ENCODE peak calls at places on chromosomes 5 and 9, in six cellular contexts. O, A, B, K, W and Y are unnamed samples.

GRCh38 chr5:83516962-83517750 is 45.6 kb downstream of the VCAN start:
- DNase-seq in A (no peak), K (no peak), B (no peak), O (no peak), W (no peak), Y (no peak)

GRCh38 chr5:468401-468800 is 25.4 kb downstream of the EXOC3 start:
- DNase-seq in O (no peak), W (peak), B (no peak), K (peak), A (peak), Y (peak)

GRCh38 chr5:96048763-96049162 is 87.1 kb upstream of the ELL2 start:
- DNase-seq in B (no peak), W (no peak), A (no peak), O (no peak), K (no peak), Y (no peak)

GRCh38 chr9:127937383-127938297 is at the start of gene DPM2:
- DNase-seq in W (peak), B (peak), K (peak), A (peak), O (peak), Y (no peak)

GRCh38 chr9:38309324-38310195 is 82.9 kb upstream of the ALDH1B1 start:
- DNase-seq in K (no peak), A (no peak), O (no peak), B (peak), W (no peak), Y (no peak)

GRCh38 chr5:106331415-106331814 is 1339.3 kb downstream of the EFNA5 start:
- DNase-seq in O (no peak), A (no peak), K (no peak), B (no peak), W (no peak), Y (no peak)

GRCh38 chr5:132775439-132776076 is 1.5 kb downstream of the SEPTIN8 start:
- DNase-seq in O (no peak), B (no peak), K (no peak), A (peak), W (no peak), Y (no peak)

GRCh38 chr5:147427784-147428401 is 82.0 kb downstream of the DPYSL3 start:
- DNase-seq in W (no peak), O (no peak), K (no peak), A (no peak), B (no peak), Y (no peak)

GRCh38 chr5:93062548-93062947 is 518.5 kb downstream of the NR2F1-AS1 start:
- DNase-seq in W (no peak), O (no peak), A (no peak), B (no peak), K (no peak), Y (no peak)

GRCh38 chr9:24846248-24846912 is 300.7 kb upstream of the IZUMO3 start:
- DNase-seq in W (no peak), O (no peak), B (no peak), A (no peak), K (no peak), Y (no peak)

GRCh38 chr9:134986957-134987356 is 69.2 kb upstream of the FCN1 start:
- DNase-seq in W (peak), A (peak), B (no peak), O (no peak), K (no peak), Y (peak)

GRCh38 chr5:83871533-83872380 is 151.1 kb upstream of the HAPLN1 start:
- DNase-seq in O (no peak), B (no peak), W (no peak), K (no peak), A (no peak), Y (no peak)

GRCh38 chr9:136363606-136364368 is at the start of gene DNLZ:
- DNase-seq in A (peak), O (peak), K (peak), W (peak), B (peak), Y (peak)

GRCh38 chr5:40021007-40021406 is 596.2 kb upstream of the DAB2 start:
- DNase-seq in W (no peak), B (no peak), O (no peak), K (no peak), A (no peak), Y (no peak)

GRCh38 chr5:80491296-80491695 is 3.4 kb downstream of the FAM151B start:
- DNase-seq in K (no peak), B (no peak), A (no peak), W (no peak), O (no peak), Y (no peak)

GRCh38 chr5:93723005-93723404 is 18.4 kb downstream of the POU5F2 start:
- DNase-seq in A (no peak), K (no peak), W (no peak), O (no peak), B (no peak), Y (no peak)

GRCh38 chr9:132243156-132244074 is 81.6 kb downstream of the NTNG2 start:
- DNase-seq in O (no peak), K (no peak), A (no peak), B (no peak), W (no peak), Y (no peak)

GRCh38 chr5:177429248-177430045 is 3.0 kb downstream of the GRK6 start:
- DNase-seq in K (peak), O (no peak), B (no peak), A (peak), W (peak), Y (no peak)

GRCh38 chr9:101274971-101275670 is 109.7 kb downstream of the BAAT start:
- DNase-seq in B (no peak), K (no peak), O (no peak), W (no peak), A (no peak), Y (no peak)

GRCh38 chr5:2276101-2276500 is 393.4 kb upstream of the IRX4 start:
- DNase-seq in K (no peak), A (peak), O (no peak), B (no peak), W (no peak), Y (no peak)

GRCh38 chr9:127796225-127796813 is 6.4 kb upstream of the FPGS start:
- DNase-seq in A (peak), B (no peak), O (no peak), W (no peak), K (no peak), Y (no peak)

GRCh38 chr5:119031905-119032304 is 39.0 kb upstream of the DMXL1 start:
- DNase-seq in O (peak), W (no peak), K (no peak), A (no peak), B (no peak), Y (no peak)

GRCh38 chr9:112279501-112279900 is 53.9 kb downstream of the PTBP3 start:
- DNase-seq in W (no peak), K (no peak), O (no peak), A (no peak), B (no peak), Y (no peak)

GRCh38 chr9:93340091-93340490 is 111.4 kb upstream of the FAM120A start:
- DNase-seq in A (no peak), B (no peak), W (no peak), K (no peak), O (no peak), Y (no peak)

GRCh38 chr5:39543335-39543734 is 118.6 kb upstream of the DAB2 start:
- DNase-seq in W (no peak), A (no peak), B (no peak), O (no peak), K (no peak), Y (no peak)

GRCh38 chr5:158878227-158878626 is 221.5 kb downstream of the EBF1 start:
- DNase-seq in A (no peak), W (no peak), B (no peak), K (no peak), O (no peak), Y (no peak)

GRCh38 chr5:17991775-17992174 is 357.5 kb downstream of the TAF11L14 start:
- DNase-seq in B (no peak), A (no peak), O (no peak), W (no peak), K (no peak), Y (no peak)

GRCh38 chr9:86500667-86501435 is 146.6 kb upstream of the TUT7 start:
- DNase-seq in K (no peak), A (no peak), B (no peak), O (no peak), W (no peak), Y (no peak)

GRCh38 chr5:72021651-72022357 is 85.5 kb upstream of the MAP1B start:
- DNase-seq in A (no peak), B (no peak), O (no peak), W (no peak), K (no peak), Y (no peak)

GRCh38 chr5:174311531-174312269 is 266.2 kb downstream of the NSG2 start:
- DNase-seq in B (peak), W (peak), K (peak), O (no peak), A (no peak), Y (no peak)

GRCh38 chr9:89339807-89340206 is 21.5 kb downstream of the SECISBP2 start:
- DNase-seq in O (no peak), K (no peak), A (no peak), B (no peak), W (no peak), Y (no peak)

GRCh38 chr5:80835128-80835527 is 125.0 kb upstream of the RASGRF2 start:
- DNase-seq in K (no peak), B (no peak), O (no peak), W (no peak), A (no peak), Y (no peak)

GRCh38 chr9:128884164-128884563 is 2.2 kb downstream of the LRRC8A start:
- DNase-seq in O (no peak), W (no peak), B (no peak), K (no peak), A (no peak), Y (no peak)

GRCh38 chr9:28927711-28928110 is 1354.4 kb upstream of the C9orf72 start:
- DNase-seq in K (no peak), B (no peak), W (no peak), A (no peak), O (no peak), Y (no peak)

GRCh38 chr9:129583308-129584038 is 37.4 kb downstream of the C9orf50 start:
- DNase-seq in O (no peak), B (no peak), K (no peak), W (no peak), A (no peak), Y (peak)

GRCh38 chr5:82793808-82794419 is 283.3 kb downstream of the TMEM167A start:
- DNase-seq in K (peak), B (peak), A (no peak), W (no peak), O (peak), Y (no peak)

GRCh38 chr9:127165096-127165495 is 42.7 kb upstream of the ANGPTL2 start:
- DNase-seq in K (no peak), O (no peak), B (no peak), W (no peak), A (peak), Y (no peak)

GRCh38 chr5:6623941-6624340 is 8.9 kb downstream of the NSUN2 start:
- DNase-seq in O (no peak), A (no peak), K (no peak), B (no peak), W (no peak), Y (no peak)
- TF ChIP-seq POLR2A in O (no peak), A (no peak), K (no peak), B (no peak), W (no peak), Y (no peak)

DNA sequence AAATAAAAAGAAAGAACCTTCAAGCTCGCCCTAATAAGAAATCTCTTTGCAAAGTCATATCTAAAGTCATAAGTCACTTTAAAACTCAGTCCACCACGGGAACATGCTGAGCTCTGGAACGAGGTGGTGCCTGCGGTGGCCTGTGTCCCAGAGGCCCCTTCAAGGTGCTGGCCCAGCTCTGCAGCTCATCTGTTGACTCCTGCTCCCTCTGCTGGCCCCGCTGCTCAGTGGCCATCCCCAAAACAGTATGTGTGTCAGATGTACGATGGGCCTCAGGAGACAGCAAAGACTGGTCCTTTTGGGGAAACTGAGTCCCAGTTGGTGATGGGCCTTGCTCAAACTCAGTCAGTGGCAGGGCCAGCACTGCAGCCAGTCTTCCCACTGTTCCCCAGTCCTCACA is 22.8 kb upstream of the FOXB2 start:
- DNase-seq in K (no peak), A (peak), W (no peak), O (no peak), B (peak), Y (no peak)
- TF ChIP-seq CTCF in K (peak), A (peak), W (no peak), O (peak), B (peak), Y (peak)

GRCh38 chr5:163567811-163568210 is 62.4 kb downstream of the MAT2B start:
- DNase-seq in B (no peak), A (no peak), K (no peak), W (no peak), O (no peak), Y (no peak)
- TF ChIP-seq POLR2AphosphoS5 in B (no peak), A (no peak), K (no peak), W (no peak), O (no peak), Y (no peak)

DNA sequence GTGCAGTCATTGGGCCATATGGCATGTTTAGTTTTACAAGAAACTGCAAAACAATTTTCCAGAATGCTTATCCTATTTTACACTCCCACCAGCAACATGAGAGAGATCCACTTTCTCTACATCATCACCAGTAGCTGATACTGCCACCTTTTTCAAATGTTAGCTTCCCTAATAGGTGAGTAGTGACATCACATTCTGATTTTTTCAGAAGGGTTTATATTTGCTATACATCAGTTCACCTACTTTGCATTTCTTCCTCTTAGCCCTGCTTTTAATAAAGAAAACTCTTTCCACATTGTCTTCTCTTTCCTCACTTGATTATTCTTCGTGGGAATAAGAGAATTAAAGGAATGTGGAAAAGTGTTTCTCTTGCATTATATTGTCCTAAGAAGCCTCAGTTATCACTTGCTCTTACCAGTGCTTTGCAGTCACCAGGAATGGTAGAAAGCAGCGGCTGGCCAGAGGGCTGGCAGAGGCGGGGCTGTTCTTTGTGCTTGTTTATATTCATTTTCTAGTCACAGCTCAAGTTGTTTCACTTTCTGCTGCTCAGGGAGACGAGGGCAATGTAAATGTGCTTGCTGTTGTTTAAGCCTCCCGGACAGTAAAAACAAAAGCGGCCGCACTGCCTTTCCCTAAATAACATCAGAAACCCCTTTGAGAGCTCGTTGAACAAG is 164.8 kb downstream of the HSD17B3 start:
- DNase-seq in K (peak), A (peak), B (no peak), O (no peak), W (no peak), Y (no peak)
- TF ChIP-seq POLR2A in K (no peak), A (no peak), B (no peak), O (no peak), W (no peak), Y (no peak)

GRCh38 chr5:149549461-149550266 is 1.6 kb downstream of the CSNK1A1 start:
- DNase-seq in K (peak), B (no peak), A (no peak), W (no peak), O (peak), Y (peak)
- TF ChIP-seq CTCF in K (no peak), B (no peak), A (no peak), W (no peak), O (no peak), Y (no peak)

DNA sequence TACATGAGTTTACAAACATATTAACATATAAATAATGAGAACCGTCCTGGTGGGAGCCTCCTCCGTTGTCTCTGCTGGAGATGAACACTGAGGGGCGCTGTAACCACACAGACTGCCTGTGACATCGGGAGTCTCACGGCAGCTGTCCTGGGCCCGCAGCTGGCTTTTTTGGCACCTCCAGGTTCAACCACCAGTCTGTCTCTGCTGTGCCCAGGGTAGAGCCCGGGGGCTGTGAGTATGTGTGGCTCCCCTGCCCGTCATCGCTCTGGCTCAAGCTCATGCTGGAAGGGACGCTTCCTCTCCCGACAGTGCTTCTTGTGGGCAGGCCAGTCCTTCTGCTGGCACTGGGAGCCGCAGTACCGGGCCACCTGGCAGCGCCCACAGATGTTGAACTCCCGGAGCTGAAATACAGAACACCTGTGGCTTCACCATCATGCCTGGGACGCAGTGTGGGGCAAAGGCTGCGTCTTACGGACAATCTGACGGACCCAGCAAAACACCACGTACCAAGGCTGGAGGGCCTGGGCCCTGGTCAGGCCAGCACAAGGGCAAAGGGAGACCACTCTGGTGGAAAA is 3.6 kb upstream of the DPH7 start:
- DNase-seq in W (no peak), A (no peak), B (peak), O (no peak), K (no peak), Y (no peak)
- TF ChIP-seq POLR2AphosphoS5 in W (no peak), A (no peak), B (no peak), O (no peak), K (no peak), Y (no peak)

DNA sequence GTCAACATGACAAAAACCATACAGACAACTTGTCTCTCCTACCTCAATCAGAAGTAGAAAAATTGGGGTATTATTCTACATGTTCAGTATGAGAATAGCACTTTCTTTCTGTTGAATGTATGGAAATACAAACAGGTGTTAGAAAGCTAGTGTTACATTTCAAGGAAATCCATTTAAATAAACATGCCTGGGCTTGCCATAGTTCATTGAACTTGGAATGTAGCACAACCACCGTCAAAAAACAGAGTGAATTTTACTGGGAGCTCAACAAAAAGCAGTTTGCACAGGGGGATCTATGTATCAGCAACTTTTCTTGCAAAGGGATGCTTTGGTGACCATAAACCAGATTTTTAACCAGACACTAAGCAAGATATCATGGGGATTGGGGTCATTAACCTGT is 307.9 kb upstream of the SMARCA2 start:
- DNase-seq in K (no peak), B (no peak), O (no peak), W (no peak), A (no peak), Y (no peak)
- TF ChIP-seq POLR2A in K (no peak), B (no peak), O (no peak), W (no peak), A (no peak), Y (no peak)

DNA sequence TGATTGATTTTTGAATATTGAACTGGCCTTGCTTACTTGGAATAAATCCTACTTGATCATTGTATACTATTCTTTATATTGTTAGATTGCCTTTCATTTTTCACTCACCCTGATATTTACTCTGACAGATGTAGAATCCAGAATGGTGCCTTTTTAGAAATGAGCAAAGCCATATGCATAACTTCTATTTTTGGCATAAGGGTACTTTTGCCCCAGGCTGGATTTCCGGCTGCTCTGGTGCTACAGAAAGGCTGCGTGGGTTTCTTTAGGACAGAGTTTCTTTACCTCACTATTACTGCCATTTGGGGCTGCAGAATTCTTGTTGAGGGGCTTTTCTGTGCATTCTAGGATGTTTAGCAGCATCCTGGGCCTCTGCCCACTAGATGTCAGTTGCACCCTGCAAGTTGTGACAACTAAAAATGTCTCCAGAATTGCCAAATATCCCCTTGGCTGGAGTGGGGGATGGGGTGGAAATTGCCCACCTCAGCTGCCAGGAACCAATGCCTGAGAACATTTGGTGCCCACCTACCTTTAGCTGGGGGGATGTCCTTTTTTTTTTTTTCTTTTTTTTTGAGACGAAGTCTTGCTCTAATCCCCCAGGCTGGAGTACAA is 50.1 kb downstream of the SLC36A1 start:
- DNase-seq in K (no peak), A (no peak), B (no peak), W (no peak), O (no peak), Y (no peak)
- TF ChIP-seq CTCF in K (no peak), A (no peak), B (no peak), W (no peak), O (no peak), Y (no peak)

GRCh38 chr5:103561670-103562069 is 919 bp downstream of the NUDT12 start:
- DNase-seq in B (no peak), O (no peak), A (no peak), K (no peak), W (no peak), Y (no peak)

GRCh38 chr5:103560826-103561225 is 1.8 kb downstream of the NUDT12 start:
- DNase-seq in W (no peak), A (no peak), K (no peak), B (no peak), O (no peak), Y (no peak)

GRCh38 chr5:103562084-103562452 is 521 bp downstream of the NUDT12 start:
- DNase-seq in A (no peak), B (no peak), O (no peak), W (no peak), K (peak), Y (no peak)

GRCh38 chr5:103565711-103566110 is 3.1 kb upstream of the NUDT12 start:
- DNase-seq in K (no peak), W (no peak), B (no peak), A (no peak), O (no peak), Y (no peak)

GRCh38 chr5:103562453-103563157 is at the start of gene NUDT12:
- DNase-seq in O (peak), A (peak), W (peak), K (peak), B (peak), Y (peak)
- TF ChIP-seq POLR2AphosphoS5 in O (peak), A (peak), W (peak), K (no peak), B (peak), Y (no peak)

GRCh38 chr5:76652809-76653414 is 29.7 kb upstream of the F2RL2 start:
- DNase-seq in O (no peak), B (no peak), K (no peak), A (no peak), W (no peak), Y (no peak)
- TF ChIP-seq POLR2A in O (no peak), B (no peak), K (no peak), A (no peak), W (no peak), Y (no peak)